ENCODE peak calls at places on chromosome 11, in six cellular contexts. V is GOT3; L is HCEC 1CT; Y is CD4-positive, CD25-positive, alpha-beta regulatory T cell; N is ascending aorta; F is T-helper 1 cell. D is an unnamed sample.

GRCh38 chr11:8654503-8654902 is 28.0 kb downstream of the TRIM66 start:
- DNase-seq in V (no peak), L (no peak), Y (peak), N (no peak), F (no peak), D (no peak)

GRCh38 chr11:68106165-68106940 is 14.8 kb downstream of the CHKA start:
- DNase-seq in V (no peak), L (no peak), Y (no peak), N (no peak), F (no peak), D (no peak)

GRCh38 chr11:101176381-101176780 is 46.8 kb upstream of the PGR start:
- DNase-seq in V (no peak), L (no peak), Y (no peak), N (no peak), F (no peak), D (no peak)

GRCh38 chr11:120801801-120802689 is 221.9 kb upstream of the TBCEL start:
- DNase-seq in V (no peak), L (peak), Y (peak), N (peak), F (no peak), D (no peak)

GRCh38 chr11:15710593-15711260 is 596.0 kb downstream of the INSC start:
- DNase-seq in V (no peak), L (no peak), Y (no peak), N (no peak), F (no peak), D (no peak)

GRCh38 chr11:57476883-57477506 is 16.7 kb downstream of the RTN4RL2 start:
- DNase-seq in V (no peak), L (peak), Y (no peak), N (no peak), F (no peak), D (no peak)

GRCh38 chr11:100876826-100877545 is 189.9 kb downstream of the ARHGAP42 start:
- DNase-seq in V (no peak), L (peak), Y (no peak), N (no peak), F (no peak), D (peak)

GRCh38 chr11:110314366-110315095 is 18.1 kb upstream of the RDX start:
- DNase-seq in V (no peak), L (no peak), Y (no peak), N (no peak), F (no peak), D (no peak)

GRCh38 chr11:129089279-129089678 is 102.8 kb downstream of the ARHGAP32 start:
- DNase-seq in V (no peak), L (no peak), Y (no peak), N (no peak), F (no peak), D (no peak)

GRCh38 chr11:1460396-1460795 is 26.2 kb downstream of the MOB2 start:
- DNase-seq in V (no peak), L (peak), Y (no peak), N (peak), F (no peak), D (no peak)

GRCh38 chr11:92894197-92894596 is 75.3 kb upstream of the MTNR1B start:
- DNase-seq in V (no peak), L (no peak), Y (no peak), N (no peak), F (no peak), D (no peak)

GRCh38 chr11:71449596-71449995 is 1.4 kb upstream of the DHCR7 start:
- DNase-seq in V (no peak), L (no peak), Y (no peak), N (no peak), F (no peak), D (no peak)

GRCh38 chr11:109939176-109939810 is 153.9 kb upstream of the ZC3H12C start:
- DNase-seq in V (no peak), L (peak), Y (peak), N (no peak), F (no peak), D (no peak)

D was measured in T1000.